ENCODE peak calls at places on chromosomes 7 and 10, in nine cellular contexts. X is stimulated activated CD4-positive, alpha-beta T cell treated with anti-CD3 and anti-CD28 coated beads, Interleukin-1b, Interleukin-23, amount 100 ng/mL, for 24 hours; T is nucleus accumbens; Y is NAMALWA; F is GM20000; B is endothelial cell; G is Daoy; L is IMR-90; H is CD4-positive, alpha-beta memory T cell. I is an unnamed sample.

GRCh38 chr10:52440612-52441285 is 126.7 kb downstream of the DKK1 start:
- DNase-seq in X (no peak), T (no peak), Y (no peak), F (no peak), B (no peak), G (no peak), L (no peak), H (no peak), I (no peak)

GRCh38 chr10:71784679-71785272 is 11.5 kb upstream of the VSIR start:
- DNase-seq in X (no peak), T (no peak), Y (no peak), F (no peak), B (no peak), G (no peak), L (no peak), H (no peak), I (no peak)

GRCh38 chr7:131182446-131183075 is 145.1 kb upstream of the MKLN1 start:
- DNase-seq in X (no peak), T (no peak), Y (no peak), F (no peak), B (no peak), G (no peak), L (peak; percentile 18), H (no peak), I (no peak)

GRCh38 chr7:101125989-101126650 is 784 bp upstream of the SERPINE1 start:
- DNase-seq in X (no peak), T (no peak), Y (peak; percentile 73), F (no peak), B (no peak), G (peak; percentile 99), L (peak; percentile 75), H (no peak), I (no peak)

GRCh38 chr10:124545346-124545745 is 83.7 kb downstream of the LHPP start:
- DNase-seq in X (no peak), T (no peak), Y (no peak), F (no peak), B (no peak), G (no peak), L (no peak), H (no peak), I (no peak)

GRCh38 chr7:17407229-17407628 is 108.8 kb downstream of the AHR start:
- DNase-seq in X (no peak), T (no peak), Y (no peak), F (no peak), B (no peak), G (no peak), L (no peak), H (no peak), I (no peak)

GRCh38 chr10:128078136-128078969 is 47.9 kb downstream of the MKI67 start:
- DNase-seq in X (peak; percentile 16), T (no peak), Y (peak; percentile 43), F (peak; percentile 69), B (peak; percentile 67), G (no peak), L (peak; percentile 37), H (peak; percentile 35), I (peak; percentile 78)

GRCh38 chr7:36023025-36023424 is 130.0 kb upstream of the EEPD1 start:
- DNase-seq in X (no peak), T (no peak), Y (no peak), F (no peak), B (no peak), G (no peak), L (no peak), H (no peak), I (no peak)

GRCh38 chr7:133517766-133518165 is 264.9 kb downstream of the EXOC4 start:
- DNase-seq in X (no peak), T (no peak), Y (no peak), F (no peak), B (no peak), G (no peak), L (no peak), H (no peak), I (no peak)

GRCh38 chr10:83764681-83765080 is 374.6 kb upstream of the GHITM start:
- DNase-seq in X (no peak), T (no peak), Y (no peak), F (no peak), B (no peak), G (no peak), L (no peak), H (no peak), I (no peak)

GRCh38 chr10:30645340-30645827 is 15.8 kb upstream of the LYZL2 start:
- DNase-seq in X (no peak), T (no peak), Y (no peak), F (no peak), B (no peak), G (peak; percentile 3), L (peak; percentile 47), H (no peak), I (no peak)

GRCh38 chr10:45064998-45065397 is 64.3 kb downstream of the ZNF22 start:
- DNase-seq in X (no peak), T (no peak), Y (no peak), F (no peak), B (no peak), G (no peak), L (no peak), H (no peak), I (no peak)

GRCh38 chr10:107409517-107409916 is 245.0 kb upstream of the SORCS1 start:
- DNase-seq in X (no peak), T (no peak), Y (peak; percentile 22), F (peak; percentile 8), B (peak; percentile 9), G (no peak), L (peak; percentile 0), H (no peak), I (no peak)

GRCh38 chr7:151900591-151901312 is 23.8 kb upstream of the PRKAG2 start:
- DNase-seq in X (no peak), T (no peak), Y (no peak), F (no peak), B (no peak), G (no peak), L (no peak), H (no peak), I (no peak)

GRCh38 chr7:106870983-106871410 is 5.9 kb downstream of the PIK3CG start:
- DNase-seq in X (no peak), T (no peak), Y (peak; percentile 91), F (peak; percentile 82), B (no peak), G (no peak), L (peak; percentile 49), H (no peak), I (peak; percentile 78)

GRCh38 chr7:67267914-67268313 is 271.3 kb downstream of the TYW1 start:
- DNase-seq in X (no peak), T (no peak), Y (no peak), F (no peak), B (no peak), G (peak; percentile 51), L (no peak), H (no peak), I (no peak)

GRCh38 chr7:101265622-101266516 is 21.0 kb upstream of the FIS1 start:
- DNase-seq in X (no peak), T (no peak), Y (no peak), F (no peak), B (no peak), G (no peak), L (no peak), H (no peak), I (no peak)

GRCh38 chr7:141975806-141976523 is 2.4 kb upstream of the TAS2R38 start:
- DNase-seq in X (peak; percentile 65), T (peak; percentile 55), Y (peak; percentile 75), F (peak; percentile 73), B (peak; percentile 90), G (peak; percentile 81), L (no peak), H (peak; percentile 33), I (peak; percentile 71)

GRCh38 chr10:78563224-78563764 is 505.5 kb upstream of the ZMIZ1 start:
- DNase-seq in X (no peak), T (no peak), Y (no peak), F (no peak), B (no peak), G (no peak), L (no peak), H (no peak), I (no peak)

GRCh38 chr10:63700209-63700934 is 179.2 kb downstream of the REEP3 start:
- DNase-seq in X (no peak), T (no peak), Y (no peak), F (no peak), B (no peak), G (peak; percentile 93), L (peak; percentile 99), H (no peak), I (no peak)

GRCh38 chr10:122240401-122240800 is 30.7 kb upstream of the BTBD16 start:
- DNase-seq in X (no peak), T (no peak), Y (no peak), F (no peak), B (no peak), G (no peak), L (no peak), H (no peak), I (no peak)

GRCh38 chr7:34143397-34143796 is 238.1 kb downstream of the BMPER start:
- DNase-seq in X (no peak), T (no peak), Y (no peak), F (no peak), B (no peak), G (no peak), L (peak; percentile 75), H (no peak), I (no peak)

GRCh38 chr7:126424985-126425384 is 827.8 kb downstream of the GRM8 start:
- DNase-seq in X (no peak), T (no peak), Y (no peak), F (no peak), B (no peak), G (no peak), L (no peak), H (no peak), I (no peak)

GRCh38 chr10:113480081-113480360 is 72.8 kb upstream of the HABP2 start:
- DNase-seq in X (no peak), T (no peak), Y (no peak), F (no peak), B (no peak), G (no peak), L (no peak), H (no peak), I (no peak)

GRCh38 chr10:98478430-98479222 is 31.9 kb upstream of the HPS1 start:
- DNase-seq in X (no peak), T (no peak), Y (no peak), F (peak; percentile 35), B (no peak), G (peak; percentile 44), L (peak; percentile 14), H (no peak), I (peak; percentile 26)

GRCh38 chr10:124263726-124264125 is 155.0 kb downstream of the OAT start:
- DNase-seq in X (no peak), T (no peak), Y (no peak), F (no peak), B (no peak), G (no peak), L (no peak), H (no peak), I (no peak)

GRCh38 chr10:62972103-62972502 is 155.9 kb upstream of the EGR2 start:
- DNase-seq in X (no peak), T (no peak), Y (no peak), F (no peak), B (no peak), G (no peak), L (peak; percentile 25), H (no peak), I (no peak)

GRCh38 chr10:121522841-121523240 is 75.4 kb downstream of the FGFR2 start:
- DNase-seq in X (no peak), T (no peak), Y (no peak), F (no peak), B (no peak), G (no peak), L (no peak), H (no peak), I (no peak)

GRCh38 chr10:36362257-36362656 is 720.2 kb upstream of the FZD8 start:
- DNase-seq in X (no peak), T (no peak), Y (no peak), F (no peak), B (no peak), G (no peak), L (no peak), H (no peak), I (no peak)

GRCh38 chr7:99248391-99249067 is 24.1 kb upstream of the MYH16 start:
- DNase-seq in X (no peak), T (no peak), Y (no peak), F (no peak), B (no peak), G (no peak), L (no peak), H (no peak), I (no peak)

GRCh38 chr7:13742126-13742525 is 247.3 kb downstream of the ETV1 start:
- DNase-seq in X (no peak), T (no peak), Y (no peak), F (no peak), B (no peak), G (peak; percentile 67), L (peak; percentile 28), H (no peak), I (no peak)

I was measured in GM13976.